ENCODE peak calls at places on chromosome 19, in ten cellular contexts. H is DMS153; B is H7; G is NAMALWA; R is activated T-helper 1 cell treated with anti-CD3 and anti-CD28 coated beads, Interleukin-12 subunit alpha, Interleukin-12 subunit beta, Interleukin-2, Interleukin-4 antibody, amounts not matched to agents 30 ng/mL and 10 ng/mL and 1 ng/mL, durations not matched to agents 14 hours and 24 hours and 36 hours; L is AG10803; W is activated CD8-positive, alpha-beta memory T cell treated with anti-CD3 and anti-CD28 coated beads, Interleukin-2, amount 50 U/mL, for 4 hours; M is sciatic nerve; U is cardiac muscle cell; Z is fibroblast of the conjunctiva. F is an unnamed sample.

GRCh38 chr19:43639507-43640423 is at the start of gene CADM4:
- DNase-seq in H (no peak), B (peak; percentile 97), G (no peak), R (peak; percentile 30), L (no peak), W (peak; percentile 49), M (peak; percentile 75), U (peak; percentile 71), Z (no peak), F (no peak)

GRCh38 chr19:7679017-7679720 is 1.5 kb upstream of the TRAPPC5 start:
- DNase-seq in H (peak; percentile 46), B (no peak), G (peak; percentile 77), R (peak; percentile 46), L (no peak), W (peak; percentile 65), M (no peak), U (no peak), Z (no peak), F (no peak)

GRCh38 chr19:48739400-48739825 is 997 bp downstream of the RASIP1 start:
- DNase-seq in H (no peak), B (peak; percentile 74), G (no peak), R (no peak), L (no peak), W (no peak), M (no peak), U (no peak), Z (no peak), F (no peak)

GRCh38 chr19:10209305-10209704 is 14.6 kb upstream of the DNMT1 start:
- DNase-seq in H (no peak), B (peak; percentile 7), G (no peak), R (no peak), L (peak; percentile 59), W (no peak), M (no peak), U (no peak), Z (no peak), F (peak; percentile 65)

GRCh38 chr19:57887195-57887941 is 1.5 kb downstream of the ZNF814 start:
- DNase-seq in H (no peak), B (peak; percentile 49), G (no peak), R (no peak), L (no peak), W (no peak), M (no peak), U (peak; percentile 50), Z (no peak), F (no peak)

GRCh38 chr19:16650821-16651220 is 9.1 kb downstream of the SMIM7 start:
- DNase-seq in H (no peak), B (no peak), G (no peak), R (no peak), L (no peak), W (no peak), M (no peak), U (no peak), Z (no peak), F (no peak)

GRCh38 chr19:58261600-58261967 is 17.2 kb upstream of the ZNF8 start:
- DNase-seq in H (no peak), B (no peak), G (no peak), R (no peak), L (no peak), W (no peak), M (no peak), U (no peak), Z (no peak), F (no peak)

GRCh38 chr19:52270266-52270885 is 989 bp downstream of the ZNF766 start:
- DNase-seq in H (no peak), B (peak; percentile 53), G (peak; percentile 38), R (no peak), L (peak; percentile 22), W (no peak), M (no peak), U (no peak), Z (no peak), F (peak; percentile 28)

GRCh38 chr19:42252365-42253244 is 2.3 kb downstream of the ERF start:
- DNase-seq in H (no peak), B (peak; percentile 70), G (no peak), R (no peak), L (peak; percentile 52), W (no peak), M (peak; percentile 81), U (peak; percentile 71), Z (no peak), F (peak; percentile 71)

GRCh38 chr19:56866563-56866962 is 26.0 kb upstream of the PEG3 start:
- DNase-seq in H (no peak), B (no peak), G (no peak), R (no peak), L (no peak), W (no peak), M (no peak), U (no peak), Z (no peak), F (no peak)

GRCh38 chr19:37932985-37933953 is 26.3 kb downstream of the SIPA1L3 start:
- DNase-seq in H (peak; percentile 8), B (peak; percentile 59), G (no peak), R (no peak), L (peak; percentile 35), W (no peak), M (no peak), U (no peak), Z (no peak), F (peak; percentile 48)

GRCh38 chr19:39080431-39080830 is 3.7 kb upstream of the ACP7 start:
- DNase-seq in H (no peak), B (no peak), G (no peak), R (no peak), L (no peak), W (no peak), M (no peak), U (no peak), Z (no peak), F (no peak)

GRCh38 chr19:295687-296370 is 4.6 kb upstream of the PLPP2 start:
- DNase-seq in H (no peak), B (peak; percentile 57), G (no peak), R (no peak), L (no peak), W (no peak), M (no peak), U (no peak), Z (no peak), F (no peak)

GRCh38 chr19:45075215-45076028 is 856 bp downstream of the ZNF296 start:
- DNase-seq in H (peak; percentile 62), B (peak; percentile 94), G (peak; percentile 92), R (no peak), L (peak; percentile 33), W (peak; percentile 33), M (peak; percentile 77), U (peak; percentile 19), Z (peak; percentile 20), F (peak; percentile 39)

GRCh38 chr19:1718382-1719315 is 34.7 kb upstream of the ONECUT3 start:
- DNase-seq in H (no peak), B (peak; percentile 90), G (no peak), R (no peak), L (no peak), W (no peak), M (no peak), U (no peak), Z (no peak), F (no peak)

GRCh38 chr19:3210347-3211017 is 14.0 kb upstream of the CELF5 start:
- DNase-seq in H (no peak), B (peak; percentile 96), G (peak; percentile 74), R (peak; percentile 54), L (no peak), W (peak; percentile 72), M (no peak), U (peak; percentile 46), Z (no peak), F (peak; percentile 37)

GRCh38 chr19:38852231-38853044 is 2.7 kb upstream of the HNRNPL start:
- DNase-seq in H (no peak), B (peak; percentile 37), G (peak; percentile 75), R (peak; percentile 52), L (peak; percentile 83), W (peak; percentile 62), M (peak; percentile 86), U (no peak), Z (no peak), F (peak; percentile 75)

GRCh38 chr19:15253076-15253475 is 20.8 kb upstream of the EPHX3 start:
- DNase-seq in H (no peak), B (no peak), G (no peak), R (no peak), L (no peak), W (no peak), M (peak; percentile 55), U (no peak), Z (no peak), F (no peak)

GRCh38 chr19:58346961-58347929 is 6.0 kb downstream of the A1BG start:
- DNase-seq in H (peak; percentile 38), B (peak; percentile 100), G (peak; percentile 81), R (peak; percentile 63), L (peak; percentile 70), W (peak; percentile 72), M (peak; percentile 72), U (peak; percentile 91), Z (peak; percentile 49), F (peak; percentile 69)

GRCh38 chr19:51030631-51031030 is 4.2 kb downstream of the KLK12 start:
- DNase-seq in H (no peak), B (peak; percentile 63), G (no peak), R (no peak), L (no peak), W (no peak), M (no peak), U (no peak), Z (no peak), F (no peak)

GRCh38 chr19:472005-472858 is 11.4 kb upstream of the SHC2 start:
- DNase-seq in H (no peak), B (peak; percentile 70), G (no peak), R (no peak), L (no peak), W (no peak), M (no peak), U (no peak), Z (no peak), F (no peak)

GRCh38 chr19:20964798-20965197 is 41.7 kb downstream of the ZNF85 start:
- DNase-seq in H (no peak), B (no peak), G (peak; percentile 17), R (no peak), L (no peak), W (no peak), M (no peak), U (peak; percentile 6), Z (no peak), F (no peak)

GRCh38 chr19:14072535-14073231 is at the start of gene MISP3:
- DNase-seq in H (peak; percentile 44), B (peak; percentile 74), G (peak; percentile 55), R (peak; percentile 33), L (no peak), W (peak; percentile 40), M (no peak), U (peak; percentile 59), Z (no peak), F (no peak)

GRCh38 chr19:35266904-35267817 is 1.6 kb upstream of the USF2 start:
- DNase-seq in H (no peak), B (peak; percentile 81), G (peak; percentile 57), R (peak; percentile 35), L (peak; percentile 15), W (peak; percentile 59), M (peak; percentile 82), U (no peak), Z (no peak), F (peak; percentile 7)

GRCh38 chr19:1932395-1932794 is 8.6 kb upstream of the CSNK1G2 start:
- DNase-seq in H (no peak), B (no peak), G (no peak), R (no peak), L (no peak), W (no peak), M (no peak), U (no peak), Z (no peak), F (no peak)

GRCh38 chr19:3855321-3855720 is 13.5 kb downstream of the ZFR2 start:
- DNase-seq in H (no peak), B (no peak), G (no peak), R (no peak), L (no peak), W (no peak), M (no peak), U (no peak), Z (no peak), F (no peak)

GRCh38 chr19:33289261-33289660 is 13.1 kb downstream of the CEBPA start:
- DNase-seq in H (no peak), B (no peak), G (no peak), R (no peak), L (no peak), W (no peak), M (no peak), U (no peak), Z (no peak), F (no peak)

GRCh38 chr19:15962319-15962718 is 13.5 kb downstream of the OR10H4 start:
- DNase-seq in H (no peak), B (no peak), G (peak; percentile 18), R (no peak), L (no peak), W (no peak), M (no peak), U (no peak), Z (no peak), F (no peak)